ENCODE peak calls at places on chromosomes 1 and 21, in ten cellular contexts. L is NCI-H2081, V is GM12864, T is NCI-H1694, N is T-helper 2 cell, A is HFF-Myc, H is AG20443, I is AG08396, P is lower lobe of right lung, X is ovary. R is an unnamed sample.

GRCh38 chr21:45981641-45982255 is at the start of gene COL6A1:
- DNase-seq in L (no peak), V (no peak), T (no peak), N (peak; percentile 27), A (no peak), H (peak; percentile 89), I (peak; percentile 91), P (peak; percentile 70), X (peak; percentile 87), R (peak; percentile 85)

GRCh38 chr1:234836045-234836681 is 226.2 kb upstream of the IRF2BP2 start:
- DNase-seq in L (no peak), V (no peak), T (no peak), N (no peak), A (no peak), H (no peak), I (no peak), P (peak; percentile 50), X (no peak), R (no peak)

GRCh38 chr1:37274896-37275631 is 199.3 kb upstream of the ZC3H12A start:
- DNase-seq in L (no peak), V (no peak), T (no peak), N (no peak), A (no peak), H (no peak), I (no peak), P (no peak), X (no peak), R (no peak)

GRCh38 chr21:24444736-24445135 is 1162.5 kb downstream of the MRPL39 start:
- DNase-seq in L (no peak), V (no peak), T (no peak), N (no peak), A (no peak), H (no peak), I (no peak), P (no peak), X (no peak), R (no peak)

GRCh38 chr1:197788741-197789476 is 13.6 kb upstream of the DENND1B start:
- DNase-seq in L (no peak), V (no peak), T (no peak), N (no peak), A (no peak), H (no peak), I (no peak), P (no peak), X (no peak), R (no peak)

GRCh38 chr1:244515680-244516079 is 54.6 kb downstream of the CATSPERE start:
- DNase-seq in L (no peak), V (no peak), T (no peak), N (no peak), A (no peak), H (no peak), I (no peak), P (no peak), X (no peak), R (no peak)

GRCh38 chr1:62621907-62622306 is 24.6 kb downstream of the ANGPTL3 start:
- DNase-seq in L (no peak), V (peak; percentile 24), T (no peak), N (no peak), A (peak; percentile 37), H (peak; percentile 77), I (peak; percentile 60), P (no peak), X (no peak), R (peak; percentile 25)

GRCh38 chr1:23483327-23484252 is at the start of gene ASAP3:
- DNase-seq in L (no peak), V (no peak), T (no peak), N (peak; percentile 5), A (no peak), H (peak; percentile 38), I (peak; percentile 33), P (peak; percentile 59), X (peak; percentile 85), R (no peak)

GRCh38 chr1:230377324-230377723 is 48.8 kb downstream of the PGBD5 start:
- DNase-seq in L (no peak), V (no peak), T (no peak), N (no peak), A (no peak), H (no peak), I (no peak), P (no peak), X (no peak), R (no peak)

GRCh38 chr1:80624682-80625081 is 1176.1 kb upstream of the ADGRL2 start:
- DNase-seq in L (no peak), V (no peak), T (no peak), N (no peak), A (no peak), H (no peak), I (no peak), P (no peak), X (no peak), R (no peak)

GRCh38 chr1:167820684-167821355 is 93.1 kb downstream of the ADCY10 start:
- DNase-seq in L (no peak), V (no peak), T (no peak), N (no peak), A (no peak), H (no peak), I (no peak), P (no peak), X (no peak), R (no peak)

GRCh38 chr1:54786778-54787177 is 14.3 kb downstream of the TTC22 start:
- DNase-seq in L (no peak), V (no peak), T (no peak), N (no peak), A (no peak), H (no peak), I (no peak), P (no peak), X (no peak), R (no peak)

GRCh38 chr1:209168204-209168603 is 415.3 kb upstream of the CAMK1G start:
- DNase-seq in L (no peak), V (no peak), T (no peak), N (no peak), A (no peak), H (no peak), I (peak; percentile 19), P (no peak), X (no peak), R (peak; percentile 7)

GRCh38 chr1:47416319-47417128 is 439 bp downstream of the FOXE3 start:
- DNase-seq in L (no peak), V (no peak), T (no peak), N (no peak), A (no peak), H (peak; percentile 30), I (no peak), P (no peak), X (no peak), R (no peak)

GRCh38 chr21:41729701-41730368 is 37.0 kb downstream of the RIPK4 start:
- DNase-seq in L (no peak), V (no peak), T (no peak), N (no peak), A (no peak), H (no peak), I (no peak), P (no peak), X (no peak), R (no peak)

GRCh38 chr1:38308780-38309179 is 262.2 kb upstream of the POU3F1 start:
- DNase-seq in L (no peak), V (no peak), T (no peak), N (no peak), A (no peak), H (no peak), I (no peak), P (no peak), X (no peak), R (no peak)

GRCh38 chr21:35026617-35027557 is 22.2 kb downstream of the RUNX1 start:
- DNase-seq in L (no peak), V (peak; percentile 51), T (no peak), N (peak; percentile 79), A (no peak), H (peak; percentile 33), I (no peak), P (peak; percentile 88), X (no peak), R (peak; percentile 27)

GRCh38 chr1:180966744-180967536 is 54.2 kb downstream of the KIAA1614 start:
- DNase-seq in L (no peak), V (no peak), T (no peak), N (no peak), A (no peak), H (no peak), I (no peak), P (no peak), X (no peak), R (no peak)

GRCh38 chr1:45545019-45545493 is 5.6 kb upstream of the AKR1A1 start:
- DNase-seq in L (no peak), V (peak; percentile 66), T (no peak), N (no peak), A (no peak), H (no peak), I (no peak), P (no peak), X (no peak), R (no peak)

GRCh38 chr1:161905269-161905884 is 118.3 kb downstream of the OLFML2B start:
- DNase-seq in L (peak; percentile 4), V (peak; percentile 5), T (peak; percentile 22), N (no peak), A (no peak), H (peak; percentile 13), I (no peak), P (no peak), X (no peak), R (no peak)

GRCh38 chr21:23963454-23963853 is 1643.8 kb downstream of the MRPL39 start:
- DNase-seq in L (peak; percentile 37), V (no peak), T (no peak), N (no peak), A (no peak), H (no peak), I (no peak), P (no peak), X (no peak), R (no peak)

GRCh38 chr1:39348278-39348677 is 143.2 kb upstream of the BMP8A start:
- DNase-seq in L (no peak), V (no peak), T (no peak), N (no peak), A (no peak), H (no peak), I (no peak), P (no peak), X (no peak), R (no peak)

GRCh38 chr1:15902882-15903281 is 55.4 kb downstream of the SPEN start:
- DNase-seq in L (no peak), V (no peak), T (no peak), N (no peak), A (peak; percentile 35), H (peak; percentile 31), I (peak; percentile 26), P (no peak), X (no peak), R (no peak)

GRCh38 chr1:21904725-21905520 is 32.2 kb downstream of the HSPG2 start:
- DNase-seq in L (no peak), V (no peak), T (no peak), N (no peak), A (no peak), H (peak; percentile 47), I (peak; percentile 64), P (no peak), X (no peak), R (peak; percentile 65)

GRCh38 chr1:93042822-93043557 is 36.1 kb upstream of the MTF2 start:
- DNase-seq in L (no peak), V (no peak), T (no peak), N (no peak), A (no peak), H (no peak), I (no peak), P (no peak), X (no peak), R (no peak)

GRCh38 chr1:143497374-143497747 is 474.4 kb downstream of the FAM72C start:
- DNase-seq in L (no peak), V (no peak), T (no peak), N (no peak), A (no peak), H (no peak), I (no peak), P (peak; percentile 20), X (no peak), R (no peak)

GRCh38 chr1:100622037-100622436 is 84.1 kb downstream of the GPR88 start:
- DNase-seq in L (no peak), V (no peak), T (no peak), N (no peak), A (peak; percentile 86), H (peak; percentile 83), I (peak; percentile 71), P (no peak), X (peak; percentile 19), R (peak; percentile 43)

GRCh38 chr1:203273869-203274602 is 31.3 kb upstream of the BTG2 start:
- DNase-seq in L (no peak), V (no peak), T (no peak), N (no peak), A (no peak), H (no peak), I (no peak), P (peak; percentile 82), X (no peak), R (no peak)